ENCODE peak calls at places on chromosomes 12 and 14, in ten cellular contexts. Q is A549, N is neural progenitor cell, I is keratinocyte, E is foreskin keratinocyte, D is body of pancreas, T is PC-9, W is lung, H is breast epithelium, A is H1. X is an unnamed sample.

GRCh38 chr12:107349008-107349747 is 255.8 kb upstream of the CRY1 start:
- DNase-seq in H (peak), D (peak), T (peak), Q (peak), W (no peak), A (no peak), N (peak), E (peak), I (peak), X (peak)

GRCh38 chr12:48940181-48940580 is 14.9 kb upstream of the FKBP11 start:
- DNase-seq in A (no peak), H (no peak), E (no peak), N (no peak), Q (no peak), I (no peak), D (no peak), W (no peak), T (no peak), X (no peak)

GRCh38 chr12:113467514-113468364 is 3.9 kb downstream of the LHX5 start:
- DNase-seq in E (peak), I (no peak), N (peak), A (no peak), Q (peak), D (no peak), W (no peak), T (no peak), H (no peak), X (no peak)

GRCh38 chr12:50221228-50222008 is 54.2 kb upstream of the CERS5 start:
- DNase-seq in E (peak), N (peak), A (no peak), I (no peak), T (peak), D (no peak), W (no peak), Q (peak), H (no peak), X (no peak)

GRCh38 chr14:101005447-101005846 is 101.9 kb upstream of the RTL1 start:
- DNase-seq in T (no peak), Q (no peak), E (no peak), I (no peak), D (no peak), W (no peak), H (no peak), N (no peak), A (no peak), X (no peak)

GRCh38 chr14:50233335-50234250 is 2.2 kb upstream of the SOS2 start:
- DNase-seq in E (no peak), H (no peak), T (no peak), W (no peak), D (no peak), Q (no peak), N (no peak), A (no peak), I (no peak), X (no peak)

GRCh38 chr14:36524874-36525745 is 5.1 kb upstream of the NKX2-1 start:
- DNase-seq in W (peak), E (no peak), D (peak), I (peak), Q (peak), A (peak), T (no peak), H (no peak), N (peak), X (no peak)

GRCh38 chr12:131591714-131592709 is 118.9 kb upstream of the SFSWAP start:
- DNase-seq in A (no peak), T (no peak), H (no peak), D (no peak), Q (no peak), N (no peak), W (no peak), E (no peak), I (no peak), X (no peak)

GRCh38 chr14:87332001-87332400 is 661.0 kb downstream of the GALC start:
- DNase-seq in D (no peak), H (no peak), Q (no peak), A (no peak), W (no peak), I (peak), T (no peak), N (no peak), E (peak), X (peak)

GRCh38 chr12:75944097-75944904 is 87.3 kb downstream of the PHLDA1 start:
- DNase-seq in N (no peak), T (peak), I (peak), Q (peak), A (peak), E (peak), W (no peak), H (no peak), D (no peak), X (peak)

GRCh38 chr14:93688239-93688666 is 100.0 kb downstream of the PRIMA1 start:
- DNase-seq in Q (no peak), E (no peak), D (no peak), H (no peak), W (no peak), A (peak), N (peak), I (no peak), T (no peak), X (no peak)

GRCh38 chr12:8867009-8867408 is 44.6 kb downstream of the A2ML1 start:
- DNase-seq in Q (no peak), T (no peak), H (no peak), I (no peak), D (no peak), W (no peak), A (no peak), E (no peak), N (no peak), X (no peak)

GRCh38 chr14:77962731-77963520 is 163.0 kb downstream of the ADCK1 start:
- DNase-seq in H (no peak), T (no peak), E (no peak), A (no peak), D (no peak), I (no peak), N (no peak), W (no peak), Q (no peak), X (no peak)
- TF ChIP-seq CTCF in H (no peak), T (no peak), E (no peak), A (no peak), D (no peak), I (no peak), N (no peak), W (no peak), Q (no peak), X (no peak)

GRCh38 chr12:532908-533565 is 73.3 kb downstream of the B4GALNT3 start:
- DNase-seq in H (no peak), I (peak), Q (no peak), A (no peak), T (no peak), W (no peak), D (no peak), E (peak), N (no peak), X (peak)
- H3K27ac ChIP-seq in H (no peak), I (peak), Q (no peak), A (no peak), T (no peak), W (no peak), D (no peak), E (peak), N (no peak), X (no peak)

GRCh38 chr12:129089576-129089975 is 236.3 kb downstream of the GLT1D1 start:
- DNase-seq in W (no peak), Q (no peak), N (no peak), T (no peak), D (no peak), I (no peak), A (no peak), E (no peak), H (no peak), X (no peak)
- TF ChIP-seq CTCF in W (no peak), Q (no peak), N (no peak), T (no peak), D (no peak), I (no peak), A (no peak), E (no peak), H (no peak), X (no peak)

DNA sequence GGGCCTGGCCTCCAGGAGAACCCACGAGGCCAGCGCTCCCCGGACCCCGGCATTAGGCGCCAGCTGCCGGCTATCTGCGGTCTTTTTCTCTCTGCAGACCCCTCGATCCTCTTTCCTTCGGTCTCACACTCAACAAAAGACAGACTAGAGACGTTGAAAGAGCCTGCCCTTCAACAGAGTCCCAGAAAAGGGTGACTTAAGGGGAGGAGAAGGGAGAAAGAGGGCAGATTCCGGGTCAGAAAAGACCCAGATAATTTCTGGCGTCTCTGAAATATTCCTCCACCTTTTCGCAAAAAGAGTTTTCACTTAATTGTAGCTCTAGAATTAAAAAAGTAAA is 3.3 kb upstream of the TBX3 start:
- DNase-seq in Q (no peak), W (no peak), A (no peak), D (no peak), H (no peak), N (peak), E (no peak), T (no peak), I (no peak), X (no peak)
- H3K27ac ChIP-seq in Q (no peak), W (no peak), A (no peak), D (no peak), H (peak), N (no peak), E (no peak), T (no peak), I (no peak), X (no peak)

DNA sequence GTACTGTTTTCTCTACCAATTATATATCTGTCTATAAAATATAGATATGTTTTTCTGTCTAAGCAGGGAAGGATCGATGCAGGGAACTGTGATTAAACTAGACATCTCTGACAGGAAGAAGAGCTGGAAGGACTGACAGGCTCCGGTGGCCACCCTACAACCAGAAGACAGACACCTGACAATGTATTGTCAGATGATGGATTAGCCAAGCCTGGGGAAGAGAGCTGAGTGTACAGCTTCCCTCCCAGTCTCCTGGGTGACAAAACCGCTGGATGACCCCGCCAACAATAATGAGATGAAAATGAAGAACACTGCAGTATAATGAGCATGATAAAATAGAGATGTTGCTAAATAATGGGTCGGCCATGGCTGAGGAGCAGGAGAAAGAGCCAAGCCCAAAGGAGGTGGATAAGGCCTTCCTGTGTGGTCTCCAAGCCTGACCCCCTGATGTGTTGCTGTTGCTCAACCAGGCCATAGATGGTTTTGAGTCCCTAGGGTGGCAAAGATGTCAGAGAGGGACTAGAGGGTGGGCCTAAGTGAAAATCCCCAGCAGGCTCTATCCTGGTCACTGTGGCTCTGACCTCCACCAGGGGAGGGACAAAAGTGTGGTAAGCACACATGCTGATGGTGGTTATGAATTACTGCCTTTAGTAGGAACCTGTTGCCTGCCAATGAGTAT is 28.2 kb downstream of the DHRS2 start:
- DNase-seq in H (no peak), W (no peak), I (no peak), Q (no peak), N (no peak), T (no peak), D (no peak), A (no peak), E (no peak), X (no peak)
- TF ChIP-seq CTCF in H (no peak), W (no peak), I (no peak), Q (no peak), N (no peak), T (no peak), D (no peak), A (no peak), E (no peak), X (no peak)

GRCh38 chr12:24814379-24815086 is 134.4 kb downstream of the BCAT1 start:
- DNase-seq in Q (no peak), D (no peak), N (no peak), T (no peak), I (no peak), E (no peak), A (no peak), H (no peak), W (no peak), X (no peak)

GRCh38 chr12:24810378-24810777 is 138.5 kb downstream of the BCAT1 start:
- DNase-seq in T (no peak), I (no peak), N (no peak), A (no peak), D (no peak), W (no peak), H (no peak), E (no peak), Q (no peak), X (no peak)

GRCh38 chr12:24820872-24821271 is 128.0 kb downstream of the BCAT1 start:
- DNase-seq in W (no peak), H (no peak), E (peak), Q (no peak), A (no peak), N (no peak), T (no peak), D (no peak), I (no peak), X (no peak)

GRCh38 chr12:24815087-24815423 is 133.8 kb downstream of the BCAT1 start:
- DNase-seq in T (no peak), I (no peak), H (no peak), N (no peak), E (no peak), Q (no peak), W (no peak), D (no peak), A (no peak), X (no peak)
- H3K27ac ChIP-seq in T (no peak), I (no peak), H (no peak), N (no peak), E (no peak), Q (no peak), W (no peak), D (no peak), A (no peak), X (no peak)

GRCh38 chr14:44352212-44352611 is 154.9 kb downstream of the FSCB start:
- DNase-seq in A (no peak), W (no peak), N (no peak), E (no peak), D (no peak), I (no peak), Q (no peak), T (no peak), H (no peak), X (no peak)

GRCh38 chr14:44353805-44354204 is 153.3 kb downstream of the FSCB start:
- DNase-seq in A (no peak), H (no peak), D (no peak), W (no peak), E (no peak), I (no peak), Q (no peak), N (no peak), T (no peak), X (no peak)
- TF ChIP-seq CTCF in A (no peak), H (no peak), D (no peak), W (no peak), E (no peak), I (no peak), Q (no peak), N (no peak), T (no peak), X (no peak)

GRCh38 chr12:117412465-117413190 is 51.2 kb upstream of the NOS1 start:
- DNase-seq in D (no peak), H (peak), T (no peak), W (no peak), E (no peak), A (no peak), I (no peak), N (no peak), Q (no peak), X (no peak)

GRCh38 chr12:117421068-117421771 is 59.8 kb upstream of the NOS1 start:
- DNase-seq in Q (no peak), D (no peak), H (no peak), N (no peak), I (no peak), A (no peak), E (no peak), W (no peak), T (no peak), X (no peak)

GRCh38 chr12:117421987-117422386 is 60.6 kb upstream of the NOS1 start:
- DNase-seq in N (no peak), Q (no peak), H (no peak), A (no peak), T (no peak), D (no peak), W (no peak), E (no peak), I (no peak), X (no peak)

DNA sequence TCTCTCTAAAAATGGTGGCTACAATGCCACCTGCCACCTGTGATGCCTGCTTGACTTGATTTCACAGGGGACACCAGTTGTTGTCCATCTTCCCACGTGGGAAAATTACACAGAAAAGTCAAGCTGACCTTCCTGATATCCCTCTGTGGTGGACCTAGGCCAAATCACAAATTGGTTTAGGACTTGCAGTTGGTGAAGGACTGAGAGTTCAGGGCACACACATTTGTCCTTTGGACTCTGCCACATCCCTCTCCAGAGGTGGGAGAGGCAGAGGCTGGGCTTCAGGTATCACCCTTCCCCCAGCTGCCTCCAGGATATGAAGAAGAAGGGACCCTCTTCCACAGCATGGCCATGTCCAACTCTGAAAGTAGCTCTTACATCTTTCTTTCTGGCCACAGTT is 55.6 kb upstream of the NOS1 start:
- DNase-seq in I (no peak), N (no peak), H (no peak), E (no peak), Q (no peak), T (no peak), W (no peak), D (no peak), A (no peak), X (no peak)
- H3K27ac ChIP-seq in I (no peak), N (no peak), H (no peak), E (no peak), Q (no peak), T (no peak), W (no peak), D (no peak), A (no peak), X (no peak)

DNA sequence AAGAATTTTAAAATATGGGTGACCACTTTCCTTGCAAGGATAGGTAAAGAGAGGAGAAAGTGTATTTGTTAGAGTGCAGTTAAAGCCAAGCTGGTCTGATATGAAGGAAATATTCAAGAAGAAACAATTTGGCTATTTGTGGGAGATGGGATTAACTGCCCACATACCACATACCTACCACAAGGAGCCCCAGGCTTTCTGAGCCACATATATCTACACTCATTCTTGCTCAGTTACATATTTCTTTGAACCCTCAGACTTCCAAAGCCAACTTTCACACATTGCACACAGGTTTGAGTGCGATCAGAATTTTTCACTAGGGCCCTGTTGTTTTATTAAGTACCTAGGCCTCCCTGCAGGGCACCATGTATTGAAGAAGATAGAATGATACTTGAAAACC is 330.2 kb downstream of the ZFP36L1 start:
- DNase-seq in Q (peak), I (peak), A (no peak), E (peak), T (no peak), N (no peak), W (no peak), D (no peak), H (no peak), X (no peak)
- TF ChIP-seq CTCF in Q (no peak), I (peak), A (no peak), E (peak), T (no peak), N (no peak), W (no peak), D (no peak), H (no peak), X (no peak)

X was measured in RWPE1.